ENCODE peak calls at places on chromosomes 13 and 19, in nine cellular contexts. One of them, this sample, is unnamed.

GRCh38 chr13:40433577-40433976 is 232.9 kb downstream of the FOXO1 start:
- DNase-seq in HCT116: no peak
- DNase-seq in ovary: no peak
- DNase-seq in suprapubic skin: no peak
- DNase-seq in sigmoid colon: no peak
- DNase-seq in astrocyte: no peak
- DNase-seq in transverse colon: peak; percentile 56
- DNase-seq in left ventricle myocardium inferior: no peak
- DNase-seq in heart right ventricle: no peak
- DNase-seq in this sample: no peak

GRCh38 chr19:35671818-35672217 is 5.5 kb downstream of the UPK1A start:
- DNase-seq in sigmoid colon: no peak
- DNase-seq in left ventricle myocardium inferior: no peak
- DNase-seq in heart right ventricle: no peak
- DNase-seq in transverse colon: no peak
- DNase-seq in astrocyte: no peak
- DNase-seq in suprapubic skin: no peak
- DNase-seq in ovary: no peak
- DNase-seq in HCT116: no peak
- DNase-seq in this sample: no peak

GRCh38 chr19:10643968-10644290 is 10.2 kb upstream of the ILF3 start:
- DNase-seq in HCT116: no peak
- DNase-seq in left ventricle myocardium inferior: no peak
- DNase-seq in astrocyte: no peak
- DNase-seq in ovary: no peak
- DNase-seq in sigmoid colon: no peak
- DNase-seq in heart right ventricle: no peak
- DNase-seq in transverse colon: no peak
- DNase-seq in suprapubic skin: no peak
- DNase-seq in this sample: no peak

GRCh38 chr13:98293570-98294142 is 116.6 kb upstream of the RNF113B start:
- DNase-seq in sigmoid colon: no peak
- DNase-seq in HCT116: no peak
- DNase-seq in transverse colon: no peak
- DNase-seq in left ventricle myocardium inferior: no peak
- DNase-seq in ovary: no peak
- DNase-seq in suprapubic skin: no peak
- DNase-seq in astrocyte: no peak
- DNase-seq in heart right ventricle: no peak
- DNase-seq in this sample: no peak

GRCh38 chr13:89923731-89924130 is 1423.8 kb upstream of the MIR17HG start:
- DNase-seq in astrocyte: peak; percentile 14
- DNase-seq in sigmoid colon: no peak
- DNase-seq in ovary: no peak
- DNase-seq in suprapubic skin: no peak
- DNase-seq in heart right ventricle: no peak
- DNase-seq in transverse colon: no peak
- DNase-seq in left ventricle myocardium inferior: no peak
- DNase-seq in HCT116: no peak
- DNase-seq in this sample: no peak

GRCh38 chr19:45468803-45469131 is 971 bp downstream of the FOSB start:
- DNase-seq in HCT116: no peak
- DNase-seq in heart right ventricle: no peak
- DNase-seq in astrocyte: no peak
- DNase-seq in ovary: no peak
- DNase-seq in suprapubic skin: no peak
- DNase-seq in left ventricle myocardium inferior: no peak
- DNase-seq in transverse colon: no peak
- DNase-seq in sigmoid colon: no peak
- DNase-seq in this sample: no peak

GRCh38 chr19:5680083-5680436 is 256 bp downstream of the MICOS13 start:
- DNase-seq in heart right ventricle: peak; percentile 58
- DNase-seq in sigmoid colon: peak; percentile 79
- DNase-seq in left ventricle myocardium inferior: no peak
- DNase-seq in ovary: no peak
- DNase-seq in HCT116: no peak
- DNase-seq in suprapubic skin: no peak
- DNase-seq in transverse colon: peak; percentile 50
- DNase-seq in astrocyte: no peak
- DNase-seq in this sample: no peak

GRCh38 chr19:18460313-18460712 is 22.4 kb upstream of the ISYNA1 start:
- DNase-seq in heart right ventricle: peak; percentile 76
- DNase-seq in suprapubic skin: peak; percentile 90
- DNase-seq in left ventricle myocardium inferior: peak; percentile 66
- DNase-seq in HCT116: no peak
- DNase-seq in sigmoid colon: peak; percentile 94
- DNase-seq in ovary: peak; percentile 79
- DNase-seq in astrocyte: peak; percentile 68
- DNase-seq in transverse colon: peak; percentile 66
- DNase-seq in this sample: no peak

GRCh38 chr13:95256086-95256485 is 45.2 kb downstream of the ABCC4 start:
- DNase-seq in sigmoid colon: no peak
- DNase-seq in heart right ventricle: no peak
- DNase-seq in ovary: no peak
- DNase-seq in astrocyte: peak; percentile 99
- DNase-seq in suprapubic skin: no peak
- DNase-seq in transverse colon: no peak
- DNase-seq in left ventricle myocardium inferior: no peak
- DNase-seq in HCT116: peak; percentile 93
- DNase-seq in this sample: no peak

GRCh38 chr19:40806385-40807146 is 7.6 kb downstream of the EGLN2 start:
- DNase-seq in suprapubic skin: peak; percentile 93
- DNase-seq in left ventricle myocardium inferior: peak; percentile 77
- DNase-seq in ovary: peak; percentile 81
- DNase-seq in heart right ventricle: peak; percentile 80
- DNase-seq in sigmoid colon: peak; percentile 92
- DNase-seq in astrocyte: peak; percentile 94
- DNase-seq in HCT116: peak; percentile 57
- DNase-seq in transverse colon: peak; percentile 76
- DNase-seq in this sample: peak; percentile 71
- H3K4me3 ChIP-seq in suprapubic skin: peak overlapping the region; percentile 22
- H3K4me3 ChIP-seq in left ventricle myocardium inferior: peak overlapping the region; percentile 49
- H3K4me3 ChIP-seq in ovary: no peak overlapping the region
- H3K4me3 ChIP-seq in heart right ventricle: peak overlapping the region; percentile 32
- H3K4me3 ChIP-seq in sigmoid colon: peak overlapping the region; percentile 16
- H3K4me3 ChIP-seq in astrocyte: no peak overlapping the region
- H3K4me3 ChIP-seq in HCT116: no peak overlapping the region
- H3K4me3 ChIP-seq in transverse colon: no peak overlapping the region
- H3K4me3 ChIP-seq in this sample: peak overlapping the region; percentile 1

DNA sequence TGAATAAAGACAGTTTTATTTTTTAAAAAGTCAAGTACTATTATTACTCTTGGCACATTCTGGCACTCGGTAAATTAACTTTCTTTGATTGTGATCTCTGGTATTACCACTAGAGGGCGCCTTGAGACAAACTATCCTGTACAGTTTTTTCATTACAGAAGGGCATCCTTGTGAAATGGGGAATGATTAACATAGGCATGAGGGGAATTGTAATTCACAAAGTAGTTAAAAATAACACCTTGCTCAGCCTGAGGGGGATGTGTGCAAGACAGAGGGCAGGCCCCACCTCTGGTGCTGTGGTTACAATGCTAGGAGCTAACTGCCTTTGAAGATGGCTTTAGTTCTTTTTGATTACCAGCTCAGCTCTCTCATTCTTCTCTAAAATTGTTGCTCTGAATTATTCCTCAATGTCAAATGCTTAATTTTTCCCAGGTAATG is 24.2 kb upstream of the C1QTNF9B start:
- DNase-seq in ovary: no peak
- DNase-seq in astrocyte: peak; percentile 61
- DNase-seq in HCT116: peak; percentile 23
- DNase-seq in left ventricle myocardium inferior: no peak
- DNase-seq in suprapubic skin: no peak
- DNase-seq in sigmoid colon: no peak
- DNase-seq in transverse colon: no peak
- DNase-seq in heart right ventricle: no peak
- DNase-seq in this sample: no peak
- TF ChIP-seq CTCF in ovary: peak; percentile 21
- TF ChIP-seq CTCF in astrocyte: peak; percentile 76
- TF ChIP-seq CTCF in HCT116: peak; percentile 49
- TF ChIP-seq CTCF in left ventricle myocardium inferior: peak; percentile 75
- TF ChIP-seq CTCF in suprapubic skin: peak; percentile 38
- TF ChIP-seq CTCF in sigmoid colon: peak; percentile 37
- TF ChIP-seq CTCF in transverse colon: peak; percentile 67
- TF ChIP-seq CTCF in heart right ventricle: peak; percentile 77
- TF ChIP-seq CTCF in this sample: peak; percentile 60

GRCh38 chr19:23998568-23998967 is 83.9 kb downstream of the ZNF726 start:
- DNase-seq in heart right ventricle: no peak
- DNase-seq in suprapubic skin: no peak
- DNase-seq in sigmoid colon: no peak
- DNase-seq in transverse colon: no peak
- DNase-seq in astrocyte: no peak
- DNase-seq in HCT116: no peak
- DNase-seq in ovary: no peak
- DNase-seq in left ventricle myocardium inferior: no peak
- DNase-seq in this sample: no peak

GRCh38 chr19:24002256-24002945 is 84.6 kb upstream of the ZNF254 start:
- DNase-seq in transverse colon: no peak
- DNase-seq in suprapubic skin: no peak
- DNase-seq in ovary: no peak
- DNase-seq in left ventricle myocardium inferior: no peak
- DNase-seq in astrocyte: no peak
- DNase-seq in sigmoid colon: no peak
- DNase-seq in heart right ventricle: no peak
- DNase-seq in HCT116: no peak
- DNase-seq in this sample: no peak

GRCh38 chr19:23996549-23996948 is 81.9 kb downstream of the ZNF726 start:
- DNase-seq in transverse colon: no peak
- DNase-seq in heart right ventricle: no peak
- DNase-seq in sigmoid colon: no peak
- DNase-seq in suprapubic skin: no peak
- DNase-seq in left ventricle myocardium inferior: no peak
- DNase-seq in HCT116: peak; percentile 3
- DNase-seq in astrocyte: no peak
- DNase-seq in ovary: no peak
- DNase-seq in this sample: no peak

GRCh38 chr19:24000656-24001055 is 86.0 kb downstream of the ZNF726 start:
- DNase-seq in left ventricle myocardium inferior: no peak
- DNase-seq in sigmoid colon: no peak
- DNase-seq in transverse colon: no peak
- DNase-seq in ovary: no peak
- DNase-seq in HCT116: no peak
- DNase-seq in astrocyte: no peak
- DNase-seq in suprapubic skin: no peak
- DNase-seq in heart right ventricle: no peak
- DNase-seq in this sample: no peak

GRCh38 chr19:23999821-24000610 is 85.3 kb downstream of the ZNF726 start:
- DNase-seq in sigmoid colon: no peak
- DNase-seq in transverse colon: no peak
- DNase-seq in heart right ventricle: no peak
- DNase-seq in suprapubic skin: no peak
- DNase-seq in astrocyte: no peak
- DNase-seq in ovary: no peak
- DNase-seq in left ventricle myocardium inferior: no peak
- DNase-seq in HCT116: no peak
- DNase-seq in this sample: no peak
- H3K27ac ChIP-seq in sigmoid colon: no peak overlapping the region
- H3K27ac ChIP-seq in transverse colon: no peak overlapping the region
- H3K27ac ChIP-seq in heart right ventricle: no peak overlapping the region
- H3K27ac ChIP-seq in suprapubic skin: peak overlapping the region; percentile 28
- H3K27ac ChIP-seq in astrocyte: no peak overlapping the region
- H3K27ac ChIP-seq in ovary: no peak overlapping the region
- H3K27ac ChIP-seq in left ventricle myocardium inferior: no peak overlapping the region
- H3K27ac ChIP-seq in HCT116: no peak overlapping the region
- H3K27ac ChIP-seq in this sample: no peak overlapping the region

DNA sequence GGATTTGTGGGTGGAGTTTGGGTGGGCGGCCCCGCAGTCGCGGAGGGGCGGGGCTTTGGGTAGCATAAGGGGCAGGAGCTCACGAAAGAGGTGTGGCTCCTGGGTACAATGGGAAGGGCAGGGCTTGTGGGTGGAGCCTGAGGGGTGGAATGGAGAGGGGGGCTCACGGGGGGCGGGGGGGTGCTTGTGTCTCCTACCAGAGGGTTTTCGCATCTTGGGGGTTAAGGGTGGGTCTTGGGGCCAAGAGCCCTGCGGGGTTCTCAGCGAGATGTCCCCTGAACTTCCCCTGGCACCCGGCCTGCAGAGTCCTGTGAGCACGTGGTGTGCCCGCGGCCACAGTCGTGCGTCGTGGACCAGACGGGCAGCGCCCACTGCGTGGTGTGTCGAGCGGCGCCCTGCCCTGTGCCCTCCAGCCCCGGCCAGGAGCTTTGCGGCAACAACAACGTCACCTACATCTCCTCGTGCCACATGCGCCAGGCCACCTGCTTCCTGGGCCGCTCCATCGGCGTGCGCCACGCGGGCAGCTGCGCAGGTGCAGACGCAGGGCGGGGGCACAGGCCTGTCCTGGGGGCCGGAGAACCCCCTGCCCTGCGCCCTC is 4.9 kb downstream of the FSTL3 start:
- DNase-seq in left ventricle myocardium inferior: peak; percentile 55
- DNase-seq in ovary: peak; percentile 82
- DNase-seq in HCT116: no peak
- DNase-seq in sigmoid colon: peak; percentile 88
- DNase-seq in astrocyte: no peak
- DNase-seq in suprapubic skin: no peak
- DNase-seq in transverse colon: peak; percentile 92
- DNase-seq in heart right ventricle: peak; percentile 90
- DNase-seq in this sample: peak; percentile 95
- H3K4me3 ChIP-seq in left ventricle myocardium inferior: peak overlapping the region; percentile 90
- H3K4me3 ChIP-seq in ovary: peak overlapping the region; percentile 59
- H3K4me3 ChIP-seq in HCT116: peak overlapping the region; percentile 56
- H3K4me3 ChIP-seq in sigmoid colon: peak overlapping the region; percentile 84
- H3K4me3 ChIP-seq in astrocyte: peak overlapping the region; percentile 57
- H3K4me3 ChIP-seq in suprapubic skin: peak overlapping the region; percentile 93
- H3K4me3 ChIP-seq in transverse colon: no peak overlapping the region
- H3K4me3 ChIP-seq in heart right ventricle: peak overlapping the region; percentile 75
- H3K4me3 ChIP-seq in this sample: no peak overlapping the region

GRCh38 chr13:113245858-113246791 is 36.7 kb downstream of the CUL4A start:
- DNase-seq in astrocyte: no peak
- DNase-seq in HCT116: no peak
- DNase-seq in transverse colon: no peak
- DNase-seq in suprapubic skin: no peak
- DNase-seq in left ventricle myocardium inferior: no peak
- DNase-seq in heart right ventricle: no peak
- DNase-seq in ovary: no peak
- DNase-seq in sigmoid colon: no peak
- DNase-seq in this sample: no peak
- TF ChIP-seq CTCF in astrocyte: peak; percentile 20
- TF ChIP-seq CTCF in HCT116: peak; percentile 23
- TF ChIP-seq CTCF in transverse colon: no peak
- TF ChIP-seq CTCF in suprapubic skin: no peak
- TF ChIP-seq CTCF in left ventricle myocardium inferior: peak; percentile 32
- TF ChIP-seq CTCF in heart right ventricle: peak; percentile 29
- TF ChIP-seq CTCF in ovary: no peak
- TF ChIP-seq CTCF in sigmoid colon: no peak
- TF ChIP-seq CTCF in this sample: peak; percentile 35

GRCh38 chr19:2315818-2316353 is 7.9 kb upstream of the LINGO3 start:
- DNase-seq in transverse colon: peak; percentile 71
- DNase-seq in HCT116: no peak
- DNase-seq in left ventricle myocardium inferior: peak; percentile 61
- DNase-seq in astrocyte: no peak
- DNase-seq in sigmoid colon: peak; percentile 85
- DNase-seq in heart right ventricle: peak; percentile 72
- DNase-seq in ovary: no peak
- DNase-seq in suprapubic skin: no peak
- DNase-seq in this sample: peak; percentile 94
- H3K27ac ChIP-seq in transverse colon: no peak overlapping the region
- H3K27ac ChIP-seq in HCT116: no peak overlapping the region
- H3K27ac ChIP-seq in left ventricle myocardium inferior: no peak overlapping the region
- H3K27ac ChIP-seq in astrocyte: no peak overlapping the region
- H3K27ac ChIP-seq in sigmoid colon: no peak overlapping the region
- H3K27ac ChIP-seq in heart right ventricle: no peak overlapping the region
- H3K27ac ChIP-seq in ovary: no peak overlapping the region
- H3K27ac ChIP-seq in suprapubic skin: no peak overlapping the region
- H3K27ac ChIP-seq in this sample: no peak overlapping the region

GRCh38 chr19:33868821-33869412 is 72.2 kb downstream of the KCTD15 start:
- DNase-seq in heart right ventricle: peak; percentile 50
- DNase-seq in ovary: peak; percentile 30
- DNase-seq in transverse colon: peak; percentile 14
- DNase-seq in HCT116: no peak
- DNase-seq in suprapubic skin: no peak
- DNase-seq in astrocyte: no peak
- DNase-seq in sigmoid colon: peak; percentile 77
- DNase-seq in left ventricle myocardium inferior: peak; percentile 35
- DNase-seq in this sample: no peak
- H3K4me3 ChIP-seq in heart right ventricle: peak overlapping the region; percentile 36
- H3K4me3 ChIP-seq in ovary: no peak overlapping the region
- H3K4me3 ChIP-seq in transverse colon: no peak overlapping the region
- H3K4me3 ChIP-seq in HCT116: no peak overlapping the region
- H3K4me3 ChIP-seq in suprapubic skin: peak overlapping the region; percentile 26
- H3K4me3 ChIP-seq in astrocyte: no peak overlapping the region
- H3K4me3 ChIP-seq in sigmoid colon: peak overlapping the region; percentile 28
- H3K4me3 ChIP-seq in left ventricle myocardium inferior: peak overlapping the region; percentile 46
- H3K4me3 ChIP-seq in this sample: no peak overlapping the region

This sample was measured in left lung.